ENCODE peak calls at places on chromosomes 3 and 15, in five cellular contexts. One of them, this sample, is unnamed.

GRCh38 chr15:64205202-64205601 is 42.4 kb upstream of the PPIB start:
- DNase-seq in AG09319: no peak
- DNase-seq in A549: no peak
- DNase-seq in natural killer cell: no peak
- DNase-seq in Caco-2: peak
- DNase-seq in this sample: no peak

GRCh38 chr3:124881976-124882697 is 5.0 kb downstream of the ITGB5 start:
- DNase-seq in AG09319: no peak
- DNase-seq in A549: no peak
- DNase-seq in natural killer cell: no peak
- DNase-seq in Caco-2: no peak
- DNase-seq in this sample: no peak

GRCh38 chr3:76514836-76515235 is 525.1 kb upstream of the ROBO2 start:
- DNase-seq in AG09319: no peak
- DNase-seq in A549: no peak
- DNase-seq in natural killer cell: no peak
- DNase-seq in Caco-2: no peak
- DNase-seq in this sample: no peak

GRCh38 chr3:123314409-123315270 is 112.9 kb downstream of the SEC22A start:
- DNase-seq in AG09319: no peak
- DNase-seq in A549: no peak
- DNase-seq in natural killer cell: no peak
- DNase-seq in Caco-2: no peak
- DNase-seq in this sample: no peak

GRCh38 chr3:11282250-11283125 is 10.3 kb downstream of the ATG7 start:
- DNase-seq in AG09319: no peak
- DNase-seq in A549: no peak
- DNase-seq in natural killer cell: no peak
- DNase-seq in Caco-2: no peak
- DNase-seq in this sample: no peak

GRCh38 chr3:193982258-193982659 is 153.7 kb upstream of the HES1 start:
- DNase-seq in AG09319: peak
- DNase-seq in A549: no peak
- DNase-seq in natural killer cell: no peak
- DNase-seq in Caco-2: no peak
- DNase-seq in this sample: no peak

GRCh38 chr15:88334436-88334835 is 77.9 kb upstream of the NTRK3 start:
- DNase-seq in AG09319: no peak
- DNase-seq in A549: no peak
- DNase-seq in natural killer cell: no peak
- DNase-seq in Caco-2: no peak
- DNase-seq in this sample: no peak

GRCh38 chr15:70494861-70495571 is 268.3 kb downstream of the UACA start:
- DNase-seq in AG09319: peak
- DNase-seq in A549: peak
- DNase-seq in natural killer cell: no peak
- DNase-seq in Caco-2: peak
- DNase-seq in this sample: peak

GRCh38 chr3:186461141-186461540 is 83.0 kb downstream of the CRYGS start:
- DNase-seq in AG09319: no peak
- DNase-seq in A549: peak
- DNase-seq in natural killer cell: no peak
- DNase-seq in Caco-2: no peak
- DNase-seq in this sample: no peak

GRCh38 chr3:123816673-123817207 is 67.4 kb downstream of the MYLK start:
- DNase-seq in AG09319: peak
- DNase-seq in A549: no peak
- DNase-seq in natural killer cell: no peak
- DNase-seq in Caco-2: no peak
- DNase-seq in this sample: no peak

GRCh38 chr15:60844431-60845174 is 365.7 kb upstream of the ICE2 start:
- DNase-seq in AG09319: no peak
- DNase-seq in A549: no peak
- DNase-seq in natural killer cell: peak
- DNase-seq in Caco-2: no peak
- DNase-seq in this sample: no peak

GRCh38 chr3:80035021-80035420 is 267.2 kb upstream of the ROBO1 start:
- DNase-seq in AG09319: no peak
- DNase-seq in A549: no peak
- DNase-seq in natural killer cell: no peak
- DNase-seq in Caco-2: no peak
- DNase-seq in this sample: no peak

GRCh38 chr3:117486709-117487394 is 777.3 kb downstream of the TUSC7 start:
- DNase-seq in AG09319: no peak
- DNase-seq in A549: no peak
- DNase-seq in natural killer cell: no peak
- DNase-seq in Caco-2: no peak
- DNase-seq in this sample: no peak

GRCh38 chr15:59174846-59175831 is 31.5 kb upstream of the LDHAL6B start:
- DNase-seq in AG09319: peak
- DNase-seq in A549: peak
- DNase-seq in natural killer cell: no peak
- DNase-seq in Caco-2: peak
- DNase-seq in this sample: peak

GRCh38 chr3:184574552-184575430 is 13.2 kb downstream of the EPHB3 start:
- DNase-seq in AG09319: no peak
- DNase-seq in A549: no peak
- DNase-seq in natural killer cell: no peak
- DNase-seq in Caco-2: no peak
- DNase-seq in this sample: no peak

GRCh38 chr3:138916824-138917223 is 30.1 kb downstream of the FOXL2 start:
- DNase-seq in AG09319: no peak
- DNase-seq in A549: no peak
- DNase-seq in natural killer cell: no peak
- DNase-seq in Caco-2: no peak
- DNase-seq in this sample: no peak

GRCh38 chr15:91947370-91947769 is 93.9 kb downstream of the SLCO3A1 start:
- DNase-seq in AG09319: no peak
- DNase-seq in A549: no peak
- DNase-seq in natural killer cell: no peak
- DNase-seq in Caco-2: no peak
- DNase-seq in this sample: peak

GRCh38 chr15:91944334-91944733 is 90.8 kb downstream of the SLCO3A1 start:
- DNase-seq in AG09319: no peak
- DNase-seq in A549: no peak
- DNase-seq in natural killer cell: no peak
- DNase-seq in Caco-2: no peak
- DNase-seq in this sample: no peak

GRCh38 chr15:91945385-91945784 is 91.9 kb downstream of the SLCO3A1 start:
- DNase-seq in AG09319: no peak
- DNase-seq in A549: no peak
- DNase-seq in natural killer cell: no peak
- DNase-seq in Caco-2: no peak
- DNase-seq in this sample: no peak

GRCh38 chr15:91946914-91947313 is 93.4 kb downstream of the SLCO3A1 start:
- DNase-seq in AG09319: no peak
- DNase-seq in A549: no peak
- DNase-seq in natural killer cell: no peak
- DNase-seq in Caco-2: no peak
- DNase-seq in this sample: no peak

GRCh38 chr15:91946075-91946474 is 92.6 kb downstream of the SLCO3A1 start:
- DNase-seq in AG09319: no peak
- DNase-seq in A549: no peak
- DNase-seq in natural killer cell: no peak
- DNase-seq in Caco-2: no peak
- DNase-seq in this sample: no peak
- TF ChIP-seq CTCF in AG09319: no peak
- TF ChIP-seq CTCF in A549: no peak
- TF ChIP-seq CTCF in natural killer cell: no peak
- TF ChIP-seq CTCF in Caco-2: no peak
- TF ChIP-seq CTCF in this sample: no peak

DNA sequence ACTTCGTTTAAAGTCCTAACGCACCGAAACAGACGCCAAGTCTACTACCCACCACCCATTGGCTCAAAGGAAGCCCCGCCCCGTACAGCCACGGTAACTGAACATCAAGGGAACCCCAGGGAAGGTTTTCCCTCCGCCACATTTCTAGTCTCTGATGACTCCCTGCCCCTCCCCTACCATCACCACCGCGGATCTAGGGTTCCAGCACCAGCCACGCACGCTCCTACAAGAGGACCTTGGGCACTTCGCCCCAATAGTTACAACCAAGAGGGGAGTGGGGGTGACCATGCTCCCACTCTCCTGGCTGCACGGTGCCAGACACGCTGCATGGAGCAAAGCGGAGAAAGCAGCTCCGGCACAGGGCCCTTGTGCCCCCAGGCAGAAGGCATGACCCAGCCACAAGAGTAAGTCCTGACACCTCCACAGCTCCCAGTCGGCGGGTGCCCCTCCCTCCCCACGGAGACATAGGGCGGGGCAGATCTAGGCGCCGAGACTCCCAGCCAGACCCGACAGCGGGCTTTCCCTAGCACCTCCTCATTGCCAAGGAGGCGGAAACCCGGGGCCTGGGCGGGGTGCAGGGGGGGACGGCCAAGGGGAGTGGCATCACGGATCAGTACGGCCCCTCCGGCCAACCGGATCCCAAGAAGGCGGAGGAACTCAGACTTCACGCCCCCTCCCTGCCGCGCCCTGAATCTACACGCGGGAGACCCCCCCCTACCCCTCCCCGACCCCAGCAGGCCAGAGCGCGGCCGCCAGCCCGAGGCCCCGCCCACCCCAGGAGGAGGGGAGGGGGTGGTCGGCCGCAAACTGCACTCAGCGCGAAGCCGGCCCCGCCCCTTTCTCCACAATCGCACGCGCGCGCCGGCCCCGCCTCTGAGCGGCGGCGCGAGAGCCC is 936 bp downstream of the SIN3A start:
- DNase-seq in AG09319: peak
- DNase-seq in A549: peak
- DNase-seq in natural killer cell: peak
- DNase-seq in Caco-2: peak
- DNase-seq in this sample: peak
- TF ChIP-seq CTCF in AG09319: no peak
- TF ChIP-seq CTCF in A549: no peak
- TF ChIP-seq CTCF in natural killer cell: no peak
- TF ChIP-seq CTCF in Caco-2: no peak
- TF ChIP-seq CTCF in this sample: no peak

GRCh38 chr15:98881526-98882517 is 125.8 kb downstream of the PGPEP1L start:
- DNase-seq in AG09319: no peak
- DNase-seq in A549: no peak
- DNase-seq in natural killer cell: no peak
- DNase-seq in Caco-2: peak
- DNase-seq in this sample: no peak
- TF ChIP-seq CTCF in AG09319: peak
- TF ChIP-seq CTCF in A549: peak
- TF ChIP-seq CTCF in natural killer cell: peak
- TF ChIP-seq CTCF in Caco-2: peak
- TF ChIP-seq CTCF in this sample: peak

GRCh38 chr3:107512108-107512507 is 10.7 kb upstream of the BBX start:
- DNase-seq in AG09319: no peak
- DNase-seq in A549: no peak
- DNase-seq in natural killer cell: no peak
- DNase-seq in Caco-2: no peak
- DNase-seq in this sample: no peak
- TF ChIP-seq CTCF in AG09319: no peak
- TF ChIP-seq CTCF in A549: no peak
- TF ChIP-seq CTCF in natural killer cell: no peak
- TF ChIP-seq CTCF in Caco-2: no peak
- TF ChIP-seq CTCF in this sample: no peak

GRCh38 chr3:71652786-71653419 is 69.4 kb upstream of the FOXP1 start:
- DNase-seq in AG09319: no peak
- DNase-seq in A549: peak
- DNase-seq in natural killer cell: no peak
- DNase-seq in Caco-2: peak
- DNase-seq in this sample: no peak
- TF ChIP-seq CTCF in AG09319: peak
- TF ChIP-seq CTCF in A549: peak
- TF ChIP-seq CTCF in natural killer cell: peak
- TF ChIP-seq CTCF in Caco-2: peak
- TF ChIP-seq CTCF in this sample: peak

GRCh38 chr3:38137615-38138346 is 680 bp upstream of the MYD88 start:
- DNase-seq in AG09319: no peak
- DNase-seq in A549: no peak
- DNase-seq in natural killer cell: peak
- DNase-seq in Caco-2: peak
- DNase-seq in this sample: no peak
- TF ChIP-seq CTCF in AG09319: no peak
- TF ChIP-seq CTCF in A549: no peak
- TF ChIP-seq CTCF in natural killer cell: no peak
- TF ChIP-seq CTCF in Caco-2: no peak
- TF ChIP-seq CTCF in this sample: no peak

GRCh38 chr3:190225186-190225692 is 97.0 kb downstream of the CLDN1 start:
- DNase-seq in AG09319: peak
- DNase-seq in A549: no peak
- DNase-seq in natural killer cell: no peak
- DNase-seq in Caco-2: peak
- DNase-seq in this sample: no peak
- TF ChIP-seq CTCF in AG09319: peak
- TF ChIP-seq CTCF in A549: peak
- TF ChIP-seq CTCF in natural killer cell: no peak
- TF ChIP-seq CTCF in Caco-2: no peak
- TF ChIP-seq CTCF in this sample: peak

DNA sequence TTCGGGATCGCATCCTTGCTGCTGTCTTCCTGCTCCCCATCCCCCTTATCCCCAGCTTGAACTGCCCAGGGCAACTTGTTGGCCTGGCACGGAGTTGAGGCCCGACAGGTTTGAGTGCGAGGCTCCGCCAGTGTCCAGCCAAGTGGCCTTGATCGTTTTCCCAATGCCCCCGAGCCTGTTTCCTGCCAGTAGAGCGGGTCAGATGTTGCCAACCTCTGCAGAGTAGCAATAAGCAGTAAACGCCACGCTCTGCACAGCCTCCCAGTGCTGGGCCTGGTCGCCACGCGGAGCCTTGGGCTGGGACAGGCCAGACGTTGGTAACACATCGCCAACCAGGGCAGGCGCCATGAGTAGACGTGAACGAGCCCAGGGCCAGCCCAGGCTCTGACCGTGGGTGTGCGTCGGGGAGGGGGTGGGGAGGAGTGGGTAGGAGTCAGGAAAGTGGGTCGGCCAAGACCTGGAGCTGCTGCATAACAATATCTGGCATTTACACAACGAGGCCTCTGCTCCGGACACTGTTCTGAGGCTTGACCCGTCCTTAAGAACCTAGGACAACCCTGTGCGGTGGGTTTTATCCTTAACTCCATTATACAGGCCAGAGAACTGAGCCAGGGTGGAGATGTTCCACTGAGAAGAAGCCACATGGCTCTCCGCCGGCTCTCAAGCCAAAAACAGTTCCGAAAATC is 444 bp upstream of the ABHD14A start:
- DNase-seq in AG09319: no peak
- DNase-seq in A549: no peak
- DNase-seq in natural killer cell: no peak
- DNase-seq in Caco-2: no peak
- DNase-seq in this sample: no peak
- TF ChIP-seq CTCF in AG09319: no peak
- TF ChIP-seq CTCF in A549: no peak
- TF ChIP-seq CTCF in natural killer cell: peak
- TF ChIP-seq CTCF in Caco-2: peak
- TF ChIP-seq CTCF in this sample: peak

This sample was measured in CD14-positive monocyte.